ENCODE peak calls at places on chromosomes 5 and 9, in six cellular contexts. One of them, this sample, is unnamed.

GRCh38 chr9:90855208-90856000 is 53.8 kb downstream of the SYK start:
- DNase-seq in H54: no peak
- DNase-seq in upper lobe of left lung: no peak
- DNase-seq in transverse colon: no peak
- DNase-seq in HepG2: no peak
- DNase-seq in spleen: no peak
- DNase-seq in this sample: no peak

GRCh38 chr5:56317923-56318561 is 84.9 kb upstream of the ANKRD55 start:
- DNase-seq in H54: no peak
- DNase-seq in upper lobe of left lung: no peak
- DNase-seq in transverse colon: no peak
- DNase-seq in HepG2: no peak
- DNase-seq in spleen: no peak
- DNase-seq in this sample: no peak

GRCh38 chr5:173663810-173664526 is 47.5 kb upstream of the BOD1 start:
- DNase-seq in H54: no peak
- DNase-seq in upper lobe of left lung: no peak
- DNase-seq in transverse colon: no peak
- DNase-seq in HepG2: no peak
- DNase-seq in spleen: peak
- DNase-seq in this sample: no peak

GRCh38 chr9:138024131-138024530 is 146.5 kb downstream of the CACNA1B start:
- DNase-seq in H54: no peak
- DNase-seq in upper lobe of left lung: peak
- DNase-seq in transverse colon: no peak
- DNase-seq in HepG2: no peak
- DNase-seq in spleen: peak
- DNase-seq in this sample: no peak

GRCh38 chr9:119601632-119602031 is 232.4 kb upstream of the BRINP1 start:
- DNase-seq in H54: no peak
- DNase-seq in upper lobe of left lung: no peak
- DNase-seq in transverse colon: no peak
- DNase-seq in HepG2: no peak
- DNase-seq in spleen: no peak
- DNase-seq in this sample: no peak

GRCh38 chr5:86461169-86461956 is 156.4 kb upstream of the COX7C start:
- DNase-seq in H54: no peak
- DNase-seq in upper lobe of left lung: no peak
- DNase-seq in transverse colon: no peak
- DNase-seq in HepG2: peak
- DNase-seq in spleen: no peak
- DNase-seq in this sample: no peak

GRCh38 chr5:6013496-6013895 is 364.9 kb downstream of the MED10 start:
- DNase-seq in H54: no peak
- DNase-seq in upper lobe of left lung: no peak
- DNase-seq in transverse colon: no peak
- DNase-seq in HepG2: no peak
- DNase-seq in spleen: no peak
- DNase-seq in this sample: no peak

GRCh38 chr9:76044420-76044819 is 153.9 kb downstream of the PCSK5 start:
- DNase-seq in H54: no peak
- DNase-seq in upper lobe of left lung: no peak
- DNase-seq in transverse colon: no peak
- DNase-seq in HepG2: no peak
- DNase-seq in spleen: no peak
- DNase-seq in this sample: no peak

GRCh38 chr5:140310434-140310833 is 7.5 kb upstream of the PFDN1 start:
- DNase-seq in H54: no peak
- DNase-seq in upper lobe of left lung: no peak
- DNase-seq in transverse colon: no peak
- DNase-seq in HepG2: no peak
- DNase-seq in spleen: no peak
- DNase-seq in this sample: no peak

GRCh38 chr9:114098021-114098659 is 952 bp downstream of the KIF12 start:
- DNase-seq in H54: no peak
- DNase-seq in upper lobe of left lung: peak
- DNase-seq in transverse colon: peak
- DNase-seq in HepG2: no peak
- DNase-seq in spleen: no peak
- DNase-seq in this sample: no peak

GRCh38 chr9:95491543-95492330 is 25.0 kb downstream of the PTCH1 start:
- DNase-seq in H54: no peak
- DNase-seq in upper lobe of left lung: no peak
- DNase-seq in transverse colon: no peak
- DNase-seq in HepG2: no peak
- DNase-seq in spleen: no peak
- DNase-seq in this sample: no peak
- TF ChIP-seq POLR2A in H54: no peak
- TF ChIP-seq POLR2A in upper lobe of left lung: no peak
- TF ChIP-seq POLR2A in transverse colon: no peak
- TF ChIP-seq POLR2A in HepG2: no peak
- TF ChIP-seq POLR2A in spleen: no peak
- TF ChIP-seq POLR2A in this sample: no peak

GRCh38 chr9:18721267-18722079 is 247.5 kb downstream of the ADAMTSL1 start:
- DNase-seq in H54: no peak
- DNase-seq in upper lobe of left lung: peak
- DNase-seq in transverse colon: no peak
- DNase-seq in HepG2: no peak
- DNase-seq in spleen: no peak
- DNase-seq in this sample: no peak
- TF ChIP-seq POLR2A in H54: no peak
- TF ChIP-seq POLR2A in upper lobe of left lung: no peak
- TF ChIP-seq POLR2A in transverse colon: no peak
- TF ChIP-seq POLR2A in HepG2: no peak
- TF ChIP-seq POLR2A in spleen: no peak
- TF ChIP-seq POLR2A in this sample: no peak

GRCh38 chr9:124342402-124342945 is 72.8 kb downstream of the PSMB7 start:
- DNase-seq in H54: no peak
- DNase-seq in upper lobe of left lung: peak
- DNase-seq in transverse colon: no peak
- DNase-seq in HepG2: no peak
- DNase-seq in spleen: peak
- DNase-seq in this sample: no peak

GRCh38 chr9:124345063-124345462 is 70.2 kb downstream of the PSMB7 start:
- DNase-seq in H54: no peak
- DNase-seq in upper lobe of left lung: peak
- DNase-seq in transverse colon: no peak
- DNase-seq in HepG2: no peak
- DNase-seq in spleen: peak
- DNase-seq in this sample: no peak

GRCh38 chr9:124342946-124343485 is 72.2 kb downstream of the PSMB7 start:
- DNase-seq in H54: peak
- DNase-seq in upper lobe of left lung: peak
- DNase-seq in transverse colon: peak
- DNase-seq in HepG2: no peak
- DNase-seq in spleen: peak
- DNase-seq in this sample: no peak

GRCh38 chr9:124344291-124345050 is 70.8 kb downstream of the PSMB7 start:
- DNase-seq in H54: no peak
- DNase-seq in upper lobe of left lung: peak
- DNase-seq in transverse colon: no peak
- DNase-seq in HepG2: no peak
- DNase-seq in spleen: peak
- DNase-seq in this sample: no peak

DNA sequence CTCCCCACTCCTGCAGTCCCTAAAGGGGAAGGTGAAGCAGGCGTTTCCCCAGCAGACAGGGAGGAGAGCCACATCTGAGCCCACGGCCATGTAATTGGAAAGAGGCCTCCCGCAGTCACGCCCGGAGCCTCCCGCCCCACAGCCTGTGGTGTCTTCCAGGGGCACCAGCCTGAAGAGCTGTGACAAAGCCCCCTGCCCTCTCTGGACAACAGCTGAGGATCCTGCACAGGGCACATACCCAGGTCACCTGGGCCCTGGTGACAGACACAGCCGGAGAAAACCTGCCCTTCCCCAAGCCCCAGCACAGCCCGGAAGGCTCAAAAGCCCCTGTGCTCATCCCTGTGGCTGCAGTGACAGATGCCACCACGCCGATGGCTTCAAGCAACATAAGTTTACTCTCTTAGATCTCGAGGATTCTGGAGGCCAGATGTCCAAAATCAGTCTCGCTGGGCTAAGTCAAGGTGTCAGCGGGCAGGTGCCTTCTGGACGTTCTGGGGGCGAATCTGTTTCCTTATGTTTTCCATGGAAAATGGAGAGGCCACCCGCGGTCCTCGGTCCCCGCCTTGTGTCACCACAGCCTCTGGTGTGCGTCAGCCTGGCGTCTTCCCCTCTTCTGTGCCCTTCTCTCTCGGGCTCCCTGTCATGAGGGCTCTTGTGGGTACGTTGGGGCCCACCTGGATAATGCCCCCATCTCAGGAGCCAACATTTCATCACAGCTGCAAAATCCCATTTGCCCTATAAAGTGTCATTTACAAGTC is 71.5 kb downstream of the PSMB7 start:
- DNase-seq in H54: no peak
- DNase-seq in upper lobe of left lung: peak
- DNase-seq in transverse colon: no peak
- DNase-seq in HepG2: no peak
- DNase-seq in spleen: peak
- DNase-seq in this sample: no peak
- TF ChIP-seq POLR2A in H54: no peak
- TF ChIP-seq POLR2A in upper lobe of left lung: no peak
- TF ChIP-seq POLR2A in transverse colon: no peak
- TF ChIP-seq POLR2A in HepG2: no peak
- TF ChIP-seq POLR2A in spleen: no peak
- TF ChIP-seq POLR2A in this sample: no peak

GRCh38 chr9:133913571-133914369 is 78.4 kb downstream of the VAV2 start:
- DNase-seq in H54: no peak
- DNase-seq in upper lobe of left lung: no peak
- DNase-seq in transverse colon: no peak
- DNase-seq in HepG2: no peak
- DNase-seq in spleen: no peak
- DNase-seq in this sample: no peak

GRCh38 chr9:133917407-133917806 is 74.7 kb downstream of the VAV2 start:
- DNase-seq in H54: no peak
- DNase-seq in upper lobe of left lung: no peak
- DNase-seq in transverse colon: no peak
- DNase-seq in HepG2: peak
- DNase-seq in spleen: no peak
- DNase-seq in this sample: no peak

GRCh38 chr9:133916159-133916541 is 76.0 kb downstream of the VAV2 start:
- DNase-seq in H54: no peak
- DNase-seq in upper lobe of left lung: no peak
- DNase-seq in transverse colon: no peak
- DNase-seq in HepG2: no peak
- DNase-seq in spleen: no peak
- DNase-seq in this sample: no peak

GRCh38 chr9:133914483-133915342 is 77.4 kb downstream of the VAV2 start:
- DNase-seq in H54: no peak
- DNase-seq in upper lobe of left lung: no peak
- DNase-seq in transverse colon: no peak
- DNase-seq in HepG2: peak
- DNase-seq in spleen: no peak
- DNase-seq in this sample: no peak

GRCh38 chr9:133915534-133916158 is 76.5 kb downstream of the VAV2 start:
- DNase-seq in H54: no peak
- DNase-seq in upper lobe of left lung: no peak
- DNase-seq in transverse colon: no peak
- DNase-seq in HepG2: no peak
- DNase-seq in spleen: no peak
- DNase-seq in this sample: no peak
- TF ChIP-seq POLR2A in H54: peak
- TF ChIP-seq POLR2A in upper lobe of left lung: no peak
- TF ChIP-seq POLR2A in transverse colon: no peak
- TF ChIP-seq POLR2A in HepG2: no peak
- TF ChIP-seq POLR2A in spleen: no peak
- TF ChIP-seq POLR2A in this sample: no peak

GRCh38 chr5:163448491-163448890 is 11.1 kb downstream of the CCNG1 start:
- DNase-seq in H54: no peak
- DNase-seq in upper lobe of left lung: no peak
- DNase-seq in transverse colon: no peak
- DNase-seq in HepG2: no peak
- DNase-seq in spleen: no peak
- DNase-seq in this sample: no peak
- TF ChIP-seq POLR2A in H54: no peak
- TF ChIP-seq POLR2A in upper lobe of left lung: no peak
- TF ChIP-seq POLR2A in transverse colon: no peak
- TF ChIP-seq POLR2A in HepG2: no peak
- TF ChIP-seq POLR2A in spleen: no peak
- TF ChIP-seq POLR2A in this sample: no peak

GRCh38 chr9:95134457-95134881 is 183.0 kb downstream of the FANCC start:
- DNase-seq in H54: no peak
- DNase-seq in upper lobe of left lung: peak
- DNase-seq in transverse colon: peak
- DNase-seq in HepG2: no peak
- DNase-seq in spleen: no peak
- DNase-seq in this sample: no peak
- TF ChIP-seq POLR2A in H54: no peak
- TF ChIP-seq POLR2A in upper lobe of left lung: no peak
- TF ChIP-seq POLR2A in transverse colon: no peak
- TF ChIP-seq POLR2A in HepG2: no peak
- TF ChIP-seq POLR2A in spleen: no peak
- TF ChIP-seq POLR2A in this sample: no peak

GRCh38 chr9:128094166-128094949 is 26.3 kb downstream of the SLC25A25 start:
- DNase-seq in H54: peak
- DNase-seq in upper lobe of left lung: no peak
- DNase-seq in transverse colon: peak
- DNase-seq in HepG2: no peak
- DNase-seq in spleen: peak
- DNase-seq in this sample: peak
- TF ChIP-seq POLR2A in H54: no peak
- TF ChIP-seq POLR2A in upper lobe of left lung: no peak
- TF ChIP-seq POLR2A in transverse colon: peak
- TF ChIP-seq POLR2A in HepG2: no peak
- TF ChIP-seq POLR2A in spleen: peak
- TF ChIP-seq POLR2A in this sample: no peak

GRCh38 chr9:136808781-136809158 is 1.0 kb downstream of the RABL6 start:
- DNase-seq in H54: peak
- DNase-seq in upper lobe of left lung: no peak
- DNase-seq in transverse colon: no peak
- DNase-seq in HepG2: no peak
- DNase-seq in spleen: no peak
- DNase-seq in this sample: no peak
- TF ChIP-seq POLR2A in H54: no peak
- TF ChIP-seq POLR2A in upper lobe of left lung: no peak
- TF ChIP-seq POLR2A in transverse colon: no peak
- TF ChIP-seq POLR2A in HepG2: no peak
- TF ChIP-seq POLR2A in spleen: no peak
- TF ChIP-seq POLR2A in this sample: no peak

This sample was measured in GM12892.